ENCODE peak calls at places on chromosomes 6 and 20, in seven cellular contexts. U, P, Z, W, K, F and A are unnamed samples.

GRCh38 chr6:116370328-116370716 is 425 bp upstream of the DSE start:
- DNase-seq in U (no peak), P (no peak), Z (no peak), W (no peak), K (no peak), F (no peak), A (no peak)

GRCh38 chr20:11267131-11267761 is 593.4 kb upstream of the JAG1 start:
- DNase-seq in U (peak; percentile 96), P (peak; percentile 97), Z (peak; percentile 84), W (peak; percentile 51), K (no peak), F (no peak), A (peak; percentile 25)

GRCh38 chr6:7652957-7653356 is 63.0 kb downstream of the SNRNP48 start:
- DNase-seq in U (no peak), P (no peak), Z (no peak), W (no peak), K (no peak), F (no peak), A (no peak)

GRCh38 chr20:46823271-46823747 is 71.3 kb upstream of the EYA2 start:
- DNase-seq in U (no peak), P (no peak), Z (peak; percentile 66), W (no peak), K (no peak), F (no peak), A (no peak)

GRCh38 chr6:20811112-20811746 is 277.0 kb downstream of the CDKAL1 start:
- DNase-seq in U (peak; percentile 99), P (peak; percentile 99), Z (peak; percentile 83), W (no peak), K (no peak), F (no peak), A (peak; percentile 27)

GRCh38 chr20:54208492-54209044 is 681 bp downstream of the PFDN4 start:
- DNase-seq in U (peak; percentile 36), P (peak; percentile 53), Z (peak; percentile 54), W (no peak), K (no peak), F (no peak), A (peak; percentile 27)

GRCh38 chr6:154228521-154228905 is 128.1 kb downstream of the IPCEF1 start:
- DNase-seq in U (no peak), P (no peak), Z (no peak), W (no peak), K (no peak), F (no peak), A (no peak)

GRCh38 chr6:158621694-158622544 is 22.6 kb downstream of the DYNLT1 start:
- DNase-seq in U (no peak), P (no peak), Z (no peak), W (no peak), K (no peak), F (no peak), A (peak; percentile 43)

GRCh38 chr6:87756858-87757257 is 54.8 kb upstream of the AKIRIN2 start:
- DNase-seq in U (peak; percentile 87), P (peak; percentile 96), Z (no peak), W (no peak), K (no peak), F (no peak), A (no peak)

GRCh38 chr20:38303908-38304379 is at the start of gene BPI:
- DNase-seq in U (peak; percentile 46), P (peak; percentile 44), Z (no peak), W (peak; percentile 78), K (no peak), F (no peak), A (no peak)

GRCh38 chr20:24149175-24149574 is 160.6 kb upstream of the GGTLC1 start:
- DNase-seq in U (no peak), P (no peak), Z (no peak), W (no peak), K (no peak), F (no peak), A (no peak)

GRCh38 chr20:17934141-17934862 is 34.3 kb downstream of the SNX5 start:
- DNase-seq in U (peak; percentile 64), P (peak; percentile 52), Z (no peak), W (no peak), K (no peak), F (no peak), A (no peak)

GRCh38 chr6:166588691-166589333 is 2.3 kb upstream of the RAMACL start:
- DNase-seq in U (peak; percentile 81), P (peak; percentile 84), Z (no peak), W (no peak), K (no peak), F (no peak), A (no peak)

GRCh38 chr20:41172296-41173140 is 35.2 kb downstream of the PLCG1 start:
- DNase-seq in U (peak; percentile 32), P (no peak), Z (no peak), W (no peak), K (peak; percentile 5), F (no peak), A (no peak)

GRCh38 chr6:52566201-52566600 is 10.7 kb downstream of the TRAM2 start:
- DNase-seq in U (no peak), P (no peak), Z (no peak), W (no peak), K (no peak), F (no peak), A (no peak)

GRCh38 chr6:10268661-10269060 is 146.2 kb downstream of the TFAP2A start:
- DNase-seq in U (no peak), P (peak; percentile 10), Z (no peak), W (no peak), K (no peak), F (no peak), A (no peak)

GRCh38 chr20:20594171-20594530 is 118.3 kb downstream of the RALGAPA2 start:
- DNase-seq in U (peak; percentile 57), P (peak; percentile 3), Z (peak; percentile 53), W (no peak), K (no peak), F (no peak), A (no peak)

GRCh38 chr6:95364016-95364604 is 213.2 kb upstream of the MANEA start:
- DNase-seq in U (peak; percentile 14), P (no peak), Z (peak; percentile 28), W (no peak), K (no peak), F (no peak), A (no peak)

GRCh38 chr6:167934426-167934864 is 63.0 kb upstream of the KIF25 start:
- DNase-seq in U (peak; percentile 25), P (no peak), Z (peak; percentile 58), W (no peak), K (no peak), F (no peak), A (no peak)

GRCh38 chr20:25486377-25486776 is 78.9 kb downstream of the GINS1 start:
- DNase-seq in U (peak; percentile 65), P (no peak), Z (no peak), W (no peak), K (no peak), F (no peak), A (no peak)

GRCh38 chr6:51648774-51649173 is 438.6 kb downstream of the PKHD1 start:
- DNase-seq in U (no peak), P (no peak), Z (no peak), W (no peak), K (no peak), F (no peak), A (no peak)

GRCh38 chr20:52975024-52975732 is 3.0 kb downstream of the TSHZ2 start:
- DNase-seq in U (peak; percentile 56), P (peak; percentile 32), Z (no peak), W (no peak), K (no peak), F (no peak), A (peak; percentile 69)

GRCh38 chr6:79070206-79070825 is 7.7 kb downstream of the PHIP start:
- DNase-seq in U (peak; percentile 14), P (peak; percentile 16), Z (no peak), W (no peak), K (no peak), F (no peak), A (no peak)

GRCh38 chr6:104559435-104560202 is 300.1 kb downstream of the HACE1 start:
- DNase-seq in U (peak; percentile 17), P (no peak), Z (no peak), W (no peak), K (no peak), F (no peak), A (no peak)

GRCh38 chr6:44678252-44678935 is 290.9 kb downstream of the CDC5L start:
- DNase-seq in U (no peak), P (no peak), Z (no peak), W (no peak), K (no peak), F (no peak), A (no peak)

GRCh38 chr6:3782876-3783832 is 31.6 kb upstream of the PXDC1 start:
- DNase-seq in U (no peak), P (no peak), Z (no peak), W (no peak), K (no peak), F (no peak), A (no peak)

GRCh38 chr20:50034567-50035170 is 51.9 kb downstream of the SNAI1 start:
- DNase-seq in U (peak; percentile 44), P (peak; percentile 58), Z (no peak), W (peak; percentile 88), K (no peak), F (peak; percentile 59), A (no peak)

GRCh38 chr6:118996289-118996820 is 61.4 kb upstream of the MCM9 start:
- DNase-seq in U (no peak), P (no peak), Z (no peak), W (no peak), K (no peak), F (no peak), A (no peak)

DNA sequence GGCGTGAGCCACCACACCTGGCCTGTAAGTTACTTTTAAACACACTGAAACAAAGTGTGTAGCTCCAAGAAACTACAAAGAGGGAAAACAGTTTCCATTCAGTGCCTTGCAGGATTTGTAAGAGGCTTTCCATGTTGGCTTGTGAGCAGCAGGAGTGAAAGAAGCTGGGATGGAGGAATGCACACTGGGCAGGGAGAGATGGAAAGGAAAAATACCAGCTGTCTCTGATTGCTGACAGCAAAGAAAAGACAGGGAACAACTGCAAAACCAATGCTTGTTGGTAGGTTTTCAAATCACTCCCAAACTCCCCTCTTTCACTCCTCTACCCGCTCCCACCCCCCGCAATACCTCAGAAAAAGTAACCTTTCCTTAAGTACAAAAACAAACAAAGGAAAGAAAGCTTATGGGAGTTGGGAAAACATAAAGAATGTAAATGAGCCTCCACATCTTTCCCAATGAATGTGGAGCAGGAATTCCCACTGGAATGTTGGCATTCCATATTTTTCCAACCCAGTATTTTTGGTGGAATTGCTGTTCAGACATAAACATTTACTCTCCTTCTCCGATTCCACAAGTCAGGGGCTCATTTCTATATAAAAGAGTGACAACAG is 166.1 kb downstream of the THBS2 start:
- DNase-seq in U (peak; percentile 77), P (peak; percentile 50), Z (no peak), W (no peak), K (no peak), F (no peak), A (no peak)
- H3K9me3 ChIP-seq in U (no peaks in the 10 kb centered on the region), P (peaks cover 9% of the 10 kb centered on the region), Z (peaks cover 3% of the 10 kb centered on the region), W (peaks cover 2% of the 10 kb centered on the region), K (no peaks in the 10 kb centered on the region), F (peaks cover 8% of the 10 kb centered on the region), A (peaks cover 4% of the 10 kb centered on the region)

GRCh38 chr20:36645998-36646397 is at the start of gene SLA2:
- DNase-seq in U (no peak), P (no peak), Z (no peak), W (peak; percentile 65), K (peak; percentile 76), F (no peak), A (no peak)
- H3K4me1 ChIP-seq in U (peaks cover 6% of the 10 kb centered on the region), P (no peaks in the 10 kb centered on the region), Z (no peaks in the 10 kb centered on the region), W (no peaks in the 10 kb centered on the region), K (peaks cover 41% of the 10 kb centered on the region), F (no peaks in the 10 kb centered on the region), A (no peaks in the 10 kb centered on the region)

GRCh38 chr6:30724906-30725667 is 4.9 kb downstream of the TUBB start:
- DNase-seq in U (no peak), P (no peak), Z (no peak), W (no peak), K (no peak), F (no peak), A (no peak)
- H3K4me3 ChIP-seq in U (no peak overlapping the region), P (no peak overlapping the region), Z (no peak overlapping the region), W (no peak overlapping the region), K (no peak overlapping the region), F (no peak overlapping the region), A (no peak overlapping the region)

GRCh38 chr6:137496909-137497721 is 2.9 kb upstream of the OLIG3 start:
- DNase-seq in U (no peak), P (no peak), Z (no peak), W (no peak), K (no peak), F (no peak), A (no peak)
- H3K9me3 ChIP-seq in U (no peaks in the 10 kb centered on the region), P (peaks cover 3% of the 10 kb centered on the region), Z (no peaks in the 10 kb centered on the region), W (no peaks in the 10 kb centered on the region), K (no peaks in the 10 kb centered on the region), F (no peaks in the 10 kb centered on the region), A (peaks cover 4% of the 10 kb centered on the region)